ENCODE peak calls at places on chromosomes 7 and 10, in four cellular contexts. Z, B, T and P are unnamed samples.

GRCh38 chr10:47376522-47377220 is 7.4 kb downstream of the ZNF488 start:
- DNase-seq in T (peak; percentile 87), Z (no peak), B (peak; percentile 37), P (peak; percentile 40)

GRCh38 chr10:106185991-106186390 is 978.5 kb downstream of the SORCS1 start:
- DNase-seq in B (no peak), T (no peak), Z (no peak), P (no peak)

GRCh38 chr10:70272925-70273316 is 10.9 kb downstream of the NPFFR1 start:
- DNase-seq in Z (peak; percentile 74), B (peak; percentile 49), T (no peak), P (no peak)

GRCh38 chr10:102113261-102113955 is 6.8 kb downstream of the LDB1 start:
- DNase-seq in T (no peak), B (no peak), Z (no peak), P (no peak)

GRCh38 chr7:4774804-4775280 is 581 bp upstream of the AP5Z1 start:
- DNase-seq in Z (no peak), B (peak; percentile 72), T (no peak), P (peak; percentile 90)

GRCh38 chr10:60230892-60231291 is 158.8 kb downstream of the ANK3 start:
- DNase-seq in Z (no peak), T (no peak), B (no peak), P (no peak)

GRCh38 chr10:101052285-101052684 is 9.5 kb upstream of the KAZALD1 start:
- DNase-seq in Z (no peak), B (no peak), T (no peak), P (peak; percentile 28)

GRCh38 chr10:133117688-133118071 is 30.0 kb downstream of the ADGRA1 start:
- DNase-seq in B (no peak), T (no peak), Z (no peak), P (peak; percentile 41)

GRCh38 chr10:127115086-127115485 is 81.3 kb downstream of the INSYN2A start:
- DNase-seq in T (no peak), B (no peak), Z (no peak), P (no peak)

GRCh38 chr10:8331896-8332729 is 277.6 kb downstream of the GATA3 start:
- DNase-seq in B (peak; percentile 85), Z (no peak), T (no peak), P (peak; percentile 92)

GRCh38 chr10:96298362-96298761 is 5.9 kb upstream of the DNTT start:
- DNase-seq in T (no peak), Z (no peak), B (no peak), P (no peak)

GRCh38 chr10:99743841-99744240 is 11.8 kb downstream of the CUTC start:
- DNase-seq in B (no peak), Z (no peak), T (no peak), P (no peak)

GRCh38 chr10:121662945-121663917 is 65.0 kb upstream of the FGFR2 start:
- DNase-seq in Z (no peak), B (peak; percentile 64), T (no peak), P (no peak)

GRCh38 chr10:64430690-64431323 is 909.6 kb downstream of the REEP3 start:
- DNase-seq in T (no peak), Z (no peak), B (peak; percentile 6), P (no peak)

DNA sequence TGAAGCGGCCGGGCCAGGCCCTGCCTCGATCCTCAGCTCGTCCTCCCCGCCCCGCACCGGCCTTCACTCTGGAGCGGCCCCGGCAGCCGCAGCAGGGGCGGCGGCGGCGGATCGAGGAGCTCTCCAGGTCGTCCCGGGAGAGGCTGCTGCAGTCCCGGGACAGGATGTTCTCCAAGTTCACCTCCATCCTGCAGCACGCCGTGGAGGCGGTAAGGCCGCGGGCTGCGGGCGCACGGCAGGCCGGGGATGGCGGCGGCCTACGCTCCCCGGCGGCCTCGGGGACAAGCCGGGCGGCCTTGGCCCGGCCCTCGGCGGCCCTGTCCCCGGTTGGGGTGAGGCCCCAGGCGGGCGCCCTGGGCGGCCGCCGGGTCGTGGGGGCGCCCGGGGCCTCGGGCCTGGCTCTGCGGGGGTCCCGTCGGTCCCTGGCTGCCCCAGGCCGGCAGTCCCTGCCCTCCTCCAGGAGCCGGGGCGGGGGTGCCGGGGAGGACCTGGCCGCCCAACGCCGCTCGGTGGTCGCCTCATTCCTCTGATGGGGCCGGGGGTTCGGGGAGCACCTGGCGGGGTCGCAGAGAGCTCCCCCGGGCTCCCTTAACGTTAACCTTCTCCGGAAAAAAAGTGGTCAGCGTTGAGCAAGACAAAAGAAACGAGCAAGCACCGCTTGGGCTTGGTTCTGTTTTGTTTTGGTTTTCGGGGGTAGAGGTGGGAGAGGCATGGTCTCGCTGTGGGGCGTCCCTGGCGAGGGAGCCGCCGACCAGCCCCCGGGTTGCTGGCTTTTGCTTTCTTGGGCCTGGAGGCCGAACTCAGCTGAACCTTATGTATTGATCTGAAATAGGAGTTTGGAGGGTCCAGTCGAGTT is 563 bp downstream of the FHIP2A start:
- DNase-seq in Z (no peak), B (peak; percentile 81), T (no peak), P (peak; percentile 88)
- TF ChIP-seq POLR2AphosphoS5 in Z (no peak), B (no peak), T (no peak), P (no peak)

DNA sequence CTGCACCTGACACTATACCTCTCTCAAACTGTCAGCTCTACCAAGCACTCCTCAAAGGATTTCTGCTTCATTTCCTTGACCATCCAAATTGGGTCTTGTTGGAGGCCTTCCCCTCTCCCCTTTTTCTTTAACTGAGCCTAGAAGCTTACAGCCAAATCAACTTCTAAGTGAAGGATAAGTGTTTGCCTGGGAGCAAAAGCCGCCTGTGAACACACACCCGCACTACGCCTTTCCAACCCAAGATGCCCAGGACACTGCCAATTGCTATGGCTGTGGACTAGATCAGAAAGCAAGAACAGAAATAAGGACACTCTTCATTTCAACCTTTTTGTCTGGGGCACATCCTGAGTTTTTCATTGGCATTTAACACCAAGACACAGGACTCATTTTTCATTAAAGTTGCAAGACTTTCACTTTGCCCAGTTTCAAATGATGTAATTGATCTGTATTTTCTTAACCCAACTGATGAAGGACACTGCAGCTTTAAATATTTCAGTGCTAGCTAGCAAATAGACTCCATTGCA is 52.8 kb downstream of the CPEB3 start:
- DNase-seq in Z (no peak), T (no peak), B (no peak), P (no peak)
- H3K4me3 ChIP-seq in Z (no peak overlapping the region), T (no peak overlapping the region), B (no peak overlapping the region), P (no peak overlapping the region)

GRCh38 chr7:101128040-101128834 is 1.3 kb downstream of the SERPINE1 start:
- DNase-seq in T (no peak), Z (no peak), B (no peak), P (no peak)

GRCh38 chr7:101126651-101127459 is at the start of gene SERPINE1:
- DNase-seq in B (peak; percentile 83), Z (peak; percentile 47), T (no peak), P (peak; percentile 81)

GRCh38 chr7:101125989-101126650 is 784 bp upstream of the SERPINE1 start:
- DNase-seq in T (no peak), Z (peak; percentile 69), B (no peak), P (no peak)

GRCh38 chr7:101129603-101130117 is 2.8 kb downstream of the SERPINE1 start:
- DNase-seq in B (no peak), Z (no peak), T (no peak), P (no peak)

DNA sequence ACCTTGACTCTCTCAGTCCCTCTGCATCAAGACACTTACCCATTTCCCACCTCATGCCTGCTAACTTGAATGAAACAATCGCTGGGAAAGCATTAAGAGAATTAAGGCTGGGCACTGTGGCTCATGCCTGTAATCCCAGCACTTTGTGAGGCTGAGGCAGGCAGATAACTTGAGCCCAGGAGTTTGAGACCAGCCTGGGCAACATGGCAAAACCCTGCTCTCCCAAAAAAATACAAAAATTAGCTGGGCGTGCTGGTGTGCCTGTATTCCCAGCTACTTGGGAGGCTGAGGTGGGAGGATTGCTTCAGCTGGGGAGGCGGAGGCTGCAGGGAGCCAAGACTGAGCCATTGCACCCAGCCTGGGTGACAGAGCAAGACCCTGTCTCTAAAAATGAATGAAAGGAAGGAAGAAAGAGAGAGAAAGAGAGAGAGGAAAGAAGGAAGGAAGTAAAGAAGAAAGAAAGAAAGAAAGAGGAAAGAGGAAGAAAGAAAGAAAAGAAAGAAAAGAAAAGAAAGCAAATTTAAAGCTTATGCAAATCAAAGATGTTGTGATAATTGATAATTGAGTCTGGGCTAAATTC is 646 bp downstream of the SERPINE1 start:
- DNase-seq in B (no peak), Z (no peak), T (no peak), P (no peak)
- H3K27ac ChIP-seq in B (peak overlapping the region; percentile 98), Z (no peak overlapping the region), T (peak overlapping the region; percentile 61), P (no peak overlapping the region)

GRCh38 chr7:22194633-22195273 is 162.2 kb downstream of the RAPGEF5 start:
- DNase-seq in B (no peak), T (no peak), Z (no peak), P (no peak)

GRCh38 chr7:22192778-22193177 is 164.2 kb downstream of the RAPGEF5 start:
- DNase-seq in T (no peak), B (no peak), Z (no peak), P (no peak)

GRCh38 chr7:22195402-22195801 is 161.6 kb downstream of the RAPGEF5 start:
- DNase-seq in Z (peak; percentile 20), T (no peak), B (no peak), P (no peak)

GRCh38 chr7:22190736-22191135 is 166.2 kb downstream of the RAPGEF5 start:
- DNase-seq in T (no peak), Z (no peak), B (no peak), P (no peak)

GRCh38 chr7:22193361-22194016 is 163.5 kb downstream of the RAPGEF5 start:
- DNase-seq in T (no peak), Z (no peak), B (no peak), P (no peak)
- TF ChIP-seq POLR2AphosphoS5 in T (no peak), Z (no peak), B (no peak), P (no peak)

GRCh38 chr7:3039787-3040186 is 3.9 kb downstream of the CARD11 start:
- DNase-seq in Z (no peak), B (peak; percentile 30), T (no peak), P (no peak)

GRCh38 chr7:3042861-3043489 is 692 bp downstream of the CARD11 start:
- DNase-seq in B (no peak), T (no peak), Z (no peak), P (peak; percentile 91)

GRCh38 chr7:3042301-3042700 is 1.4 kb downstream of the CARD11 start:
- DNase-seq in T (no peak), B (no peak), Z (no peak), P (no peak)

DNA sequence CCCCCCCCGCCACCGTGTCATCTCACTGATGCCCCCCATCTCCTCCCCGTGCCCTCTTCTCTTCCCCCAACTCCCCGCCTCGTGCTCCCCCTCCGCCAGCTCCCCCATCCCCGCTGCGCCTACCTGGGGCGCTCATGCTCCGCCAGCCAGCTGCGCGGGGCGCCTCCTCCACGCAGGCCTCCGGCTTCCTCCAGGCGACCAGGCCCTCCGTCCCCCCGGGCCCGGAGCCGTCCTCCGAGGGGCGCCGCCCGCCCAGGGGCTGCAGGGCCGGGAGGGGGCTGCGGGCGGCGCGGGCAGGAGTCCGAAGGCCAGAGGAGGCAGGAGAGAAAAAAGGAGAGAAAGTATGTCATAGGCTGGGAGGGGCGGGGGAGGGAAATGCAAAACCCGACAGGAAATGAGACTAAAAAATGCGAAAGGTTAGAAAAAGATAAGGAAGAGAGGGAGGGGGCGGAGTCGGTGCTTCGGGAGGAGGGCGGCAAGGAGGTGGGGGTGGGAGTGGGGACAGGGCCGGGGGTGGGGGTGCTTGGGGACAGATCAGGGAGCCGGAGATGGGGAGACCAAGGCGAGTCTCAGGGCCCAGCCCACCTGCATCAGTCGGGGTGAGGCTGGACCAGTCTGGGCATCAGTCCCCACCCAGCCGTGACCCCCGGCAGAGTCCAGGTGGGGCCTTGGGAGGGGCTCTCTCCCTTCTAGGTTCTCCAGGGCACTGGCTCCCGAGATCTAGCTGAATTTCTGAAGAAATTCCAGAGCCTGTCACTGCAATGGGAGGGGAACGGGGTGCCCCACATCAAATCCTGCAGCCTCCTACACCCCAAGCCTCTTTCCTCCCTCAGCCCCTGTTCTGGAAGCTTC is at the start of gene CARD11:
- DNase-seq in T (no peak), Z (no peak), B (peak; percentile 47), P (peak; percentile 89)
- H3K4me3 ChIP-seq in T (no peak within 1 kb of the TSS), Z (peak within 1 kb of the TSS; percentile 100), B (no peak within 1 kb of the TSS), P (peak within 1 kb of the TSS; percentile 64)

GRCh38 chr7:151517601-151518104 is 2.0 kb downstream of the RHEB start:
- DNase-seq in B (no peak), Z (no peak), T (no peak), P (no peak)
- H3K27ac ChIP-seq in B (peak overlapping the region; percentile 91), Z (peak overlapping the region; percentile 91), T (peak overlapping the region; percentile 98), P (peak overlapping the region; percentile 90)

GRCh38 chr10:103712898-103713498 is 142.4 kb downstream of the SH3PXD2A start:
- DNase-seq in B (peak; percentile 73), T (no peak), Z (no peak), P (peak; percentile 85)
- TF ChIP-seq POLR2AphosphoS5 in B (no peak), T (no peak), Z (no peak), P (no peak)